ENCODE peak calls at places on chromosomes 3 and 15, in six cellular contexts. K is GM12891, M is H1, B is GM12878, L is HepG2, Q is K562. P is an unnamed sample.

GRCh38 chr3:149581248-149581647 is 76.6 kb downstream of the WWTR1 start:
- DNase-seq in B (no peak), K (no peak), Q (no peak), M (no peak), L (no peak), P (no peak)

GRCh38 chr15:65633752-65634151 is 12.0 kb downstream of the SLC24A1 start:
- DNase-seq in M (no peak), B (no peak), K (no peak), L (no peak), Q (no peak), P (no peak)

GRCh38 chr15:45349671-45350070 is 28.7 kb downstream of the GATM start:
- DNase-seq in Q (no peak), B (no peak), K (no peak), M (no peak), L (no peak), P (no peak)

GRCh38 chr3:40290396-40290795 is 19.1 kb upstream of the EIF1B start:
- DNase-seq in B (no peak), Q (no peak), L (peak; percentile 6), M (no peak), K (no peak), P (no peak)

GRCh38 chr3:191873741-191874140 is 412.8 kb downstream of the PYDC2 start:
- DNase-seq in M (no peak), Q (no peak), L (no peak), B (no peak), K (no peak), P (no peak)

GRCh38 chr3:72821170-72821781 is 27.0 kb downstream of the SHQ1 start:
- DNase-seq in Q (no peak), K (no peak), B (no peak), M (no peak), L (no peak), P (no peak)

GRCh38 chr15:63945005-63945788 is 101.1 kb downstream of the DAPK2 start:
- DNase-seq in Q (peak; percentile 82), B (no peak), M (no peak), L (peak; percentile 48), K (peak; percentile 56), P (peak; percentile 58)

GRCh38 chr3:120875989-120876388 is 32.0 kb upstream of the STXBP5L start:
- DNase-seq in Q (no peak), L (no peak), B (no peak), K (no peak), M (no peak), P (no peak)

GRCh38 chr3:28980631-28981030 is 300.2 kb upstream of the RBMS3 start:
- DNase-seq in L (no peak), K (no peak), B (no peak), Q (no peak), M (no peak), P (no peak)

GRCh38 chr15:99449514-99449913 is 116.3 kb upstream of the MEF2A start:
- DNase-seq in B (no peak), L (no peak), Q (no peak), M (no peak), K (no peak), P (no peak)

GRCh38 chr3:42159147-42159546 is 68.0 kb downstream of the TRAK1 start:
- DNase-seq in K (no peak), L (no peak), B (no peak), M (no peak), Q (no peak), P (no peak)

GRCh38 chr3:98846101-98846500 is 55.4 kb downstream of the DCBLD2 start:
- DNase-seq in B (no peak), L (no peak), K (no peak), M (no peak), Q (no peak), P (no peak)

GRCh38 chr3:193928354-193929209 is 207.4 kb upstream of the HES1 start:
- DNase-seq in K (no peak), M (no peak), Q (peak; percentile 46), L (no peak), B (no peak), P (no peak)

GRCh38 chr15:29917600-29918597 is 95.6 kb upstream of the TJP1 start:
- DNase-seq in M (no peak), K (no peak), B (no peak), Q (no peak), L (no peak), P (no peak)

GRCh38 chr3:33061782-33062181 is 35.2 kb downstream of the GLB1 start:
- DNase-seq in Q (no peak), K (no peak), L (no peak), B (no peak), M (no peak), P (no peak)

GRCh38 chr3:159513867-159514380 is 474.7 kb upstream of the IL12A start:
- DNase-seq in B (no peak), L (no peak), M (no peak), Q (no peak), K (no peak), P (no peak)

GRCh38 chr15:86002444-86002843 is 77.2 kb upstream of the AGBL1 start:
- DNase-seq in Q (no peak), M (no peak), B (no peak), L (no peak), K (no peak), P (no peak)

GRCh38 chr3:110504901-110505300 is 566.7 kb upstream of the NECTIN3 start:
- DNase-seq in Q (peak; percentile 37), K (no peak), L (no peak), B (no peak), M (no peak), P (no peak)

GRCh38 chr15:76197703-76198455 is 113.4 kb downstream of the ETFA start:
- DNase-seq in M (no peak), L (no peak), B (no peak), Q (no peak), K (no peak), P (no peak)

GRCh38 chr15:69893086-69893485 is 204.6 kb downstream of the TLE3 start:
- DNase-seq in Q (no peak), M (no peak), L (no peak), B (no peak), K (no peak), P (no peak)

GRCh38 chr3:70805044-70805732 is 492.8 kb upstream of the MDFIC2 start:
- DNase-seq in K (no peak), Q (no peak), M (no peak), L (no peak), B (no peak), P (no peak)

GRCh38 chr3:58537412-58538301 is 667 bp upstream of the ACOX2 start:
- DNase-seq in K (no peak), B (no peak), L (peak; percentile 38), M (no peak), Q (no peak), P (no peak)

GRCh38 chr15:66898656-66899402 is 166.6 kb upstream of the SMAD3 start:
- DNase-seq in L (no peak), K (no peak), B (no peak), M (no peak), Q (no peak), P (no peak)

GRCh38 chr3:8767667-8768363 is 1.6 kb downstream of the OXTR start:
- DNase-seq in K (peak; percentile 62), L (peak; percentile 28), B (no peak), Q (no peak), M (peak; percentile 58), P (peak; percentile 42)

GRCh38 chr3:155744091-155744625 is 713 bp downstream of the PLCH1 start:
- DNase-seq in L (peak; percentile 48), M (no peak), B (no peak), Q (peak; percentile 80), K (peak; percentile 53), P (peak; percentile 44)

GRCh38 chr15:58748787-58749531 is 548 bp downstream of the ADAM10 start:
- DNase-seq in M (no peak), B (no peak), L (peak; percentile 39), Q (peak; percentile 58), K (peak; percentile 37), P (peak; percentile 33)

GRCh38 chr15:58752716-58753115 is 3.2 kb upstream of the ADAM10 start:
- DNase-seq in M (no peak), K (no peak), B (no peak), Q (no peak), L (no peak), P (no peak)

GRCh38 chr15:58746174-58746573 is 3.3 kb downstream of the ADAM10 start:
- DNase-seq in M (no peak), L (no peak), K (no peak), Q (no peak), B (no peak), P (no peak)

GRCh38 chr15:58748040-58748786 is 1.3 kb downstream of the ADAM10 start:
- DNase-seq in Q (no peak), L (no peak), M (no peak), K (no peak), B (no peak), P (no peak)

DNA sequence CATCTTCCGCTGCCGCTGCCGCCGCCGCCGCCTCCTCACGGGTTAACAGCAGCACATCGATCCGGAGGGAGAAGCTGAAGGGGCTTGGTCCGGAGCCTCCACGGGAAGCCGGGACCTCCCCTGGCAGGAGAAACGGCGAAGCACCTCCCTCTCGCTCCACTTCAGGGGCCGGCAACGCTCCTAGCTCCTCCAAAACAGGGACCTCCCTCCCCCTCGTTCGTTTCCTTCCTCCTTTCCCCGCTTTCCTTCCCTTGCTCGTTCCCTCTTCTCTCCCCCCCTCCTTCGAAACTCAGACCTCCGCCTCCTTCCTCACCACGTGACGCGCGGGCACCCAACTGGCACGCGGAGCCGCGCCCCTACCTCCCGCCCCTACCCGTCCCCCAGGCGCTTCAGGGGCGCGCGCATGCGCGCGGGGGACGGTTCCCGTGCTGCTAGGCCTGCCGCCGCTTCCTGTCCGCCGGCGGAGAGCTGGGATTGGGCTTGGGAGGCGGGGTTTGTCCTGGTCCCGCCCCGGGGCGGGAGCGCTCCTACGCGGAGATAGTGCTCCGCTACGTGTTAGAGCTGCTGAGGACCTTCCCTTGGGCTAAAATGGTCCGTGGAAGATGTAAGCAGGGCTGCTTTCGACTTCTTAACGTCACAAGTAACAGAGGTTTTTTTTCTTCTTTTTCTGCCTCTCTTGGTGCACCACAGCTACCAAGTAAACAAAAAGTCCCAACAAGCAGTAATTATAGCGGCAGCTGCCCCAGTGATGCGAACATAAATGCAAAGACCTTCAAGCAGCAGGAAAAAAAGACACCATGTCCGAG is at the start of gene ADAM10:
- DNase-seq in L (peak; percentile 95), B (peak; percentile 90), K (peak; percentile 98), Q (peak; percentile 99), M (peak; percentile 98), P (peak; percentile 98)
- TF ChIP-seq POLR2A in L (peak; percentile 66), B (peak; percentile 80), K (peak; percentile 74), Q (peak; percentile 91), M (peak; percentile 87), P (peak; percentile 83)

GRCh38 chr3:49020335-49021212 is 1.3 kb upstream of the NDUFAF3 start:
- DNase-seq in L (no peak), M (no peak), K (peak; percentile 42), B (no peak), Q (peak; percentile 49), P (peak; percentile 48)
- TF ChIP-seq POLR2AphosphoS5 in L (no peak), M (no peak), K (peak; percentile 65), B (peak; percentile 40), Q (no peak), P (no peak)

DNA sequence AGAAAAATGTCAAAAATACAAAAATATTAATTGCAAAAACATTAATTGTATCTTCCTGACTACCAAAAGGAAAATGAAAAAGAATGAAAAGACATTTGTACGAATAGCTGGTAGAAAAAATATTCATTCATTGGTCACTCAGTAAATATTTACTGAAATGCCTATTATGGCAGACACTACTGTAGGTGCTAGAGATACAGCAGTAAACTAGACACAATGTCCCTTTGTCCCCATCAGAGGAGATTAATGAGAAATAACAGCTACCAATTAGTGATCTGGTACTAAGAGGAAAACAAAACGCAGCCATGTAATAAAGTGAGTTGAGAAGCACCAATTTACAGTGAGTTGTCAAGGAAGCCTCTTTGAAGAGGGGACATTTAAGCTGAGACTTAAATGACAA is 73.3 kb downstream of the PEAK1 start:
- DNase-seq in L (peak; percentile 6), Q (no peak), B (no peak), K (no peak), M (no peak), P (no peak)
- TF ChIP-seq TAF1 in L (no peak), Q (no peak), B (no peak), K (no peak), M (no peak), P (no peak)

GRCh38 chr3:62168356-62168755 is 205.0 kb downstream of the FEZF2 start:
- DNase-seq in M (no peak), Q (no peak), L (no peak), K (no peak), B (no peak), P (no peak)
- TF ChIP-seq POLR2A in M (no peak), Q (no peak), L (no peak), K (no peak), B (no peak), P (no peak)

P was measured in GM12892.